ENCODE peak calls at places on chromosome 11, in four cellular contexts. E is Peyer's patch, F is ascending aorta, I is K562. B is an unnamed sample. For H3K9me3, the result is how much of the 10 kb centered on the place peaks cover.

GRCh38 chr11:119888119-119888518 is 159.1 kb upstream of the NECTIN1 start:
- DNase-seq in E (no peak), F (no peak), I (no peak), B (no peak)

GRCh38 chr11:61509058-61510029 is 795 bp downstream of the LRRC10B start:
- DNase-seq in E (no peak), F (peak), I (peak), B (no peak)

GRCh38 chr11:84022221-84022620 is 736.1 kb upstream of the CCDC90B start:
- DNase-seq in E (no peak), F (no peak), I (no peak), B (no peak)

GRCh38 chr11:17179972-17180371 is 27.8 kb downstream of the PIK3C2A start:
- DNase-seq in E (no peak), F (no peak), I (no peak), B (no peak)

GRCh38 chr11:76770642-76771445 is 12.3 kb upstream of the TSKU start:
- DNase-seq in E (no peak), F (peak), I (no peak), B (no peak)

GRCh38 chr11:66855574-66856495 is 1.0 kb upstream of the LRFN4 start:
- DNase-seq in E (peak), F (peak), I (peak), B (peak)

GRCh38 chr11:1050581-1051355 is 14.2 kb upstream of the MUC6 start:
- DNase-seq in E (peak), F (no peak), I (peak), B (peak)

GRCh38 chr11:128593281-128593680 is 5.9 kb upstream of the ETS1 start:
- DNase-seq in E (no peak), F (no peak), I (no peak), B (no peak)

GRCh38 chr11:128936546-128937275 is 6.0 kb downstream of the TP53AIP1 start:
- DNase-seq in E (no peak), F (no peak), I (no peak), B (no peak)

GRCh38 chr11:120569903-120570302 is 58.4 kb downstream of the GRIK4 start:
- DNase-seq in E (no peak), F (no peak), I (no peak), B (no peak)

GRCh38 chr11:3169235-3169951 is 4.3 kb upstream of the OSBPL5 start:
- DNase-seq in E (no peak), F (no peak), I (peak), B (peak)

GRCh38 chr11:110777765-110778164 is 65.5 kb upstream of the ARHGAP20 start:
- DNase-seq in E (no peak), F (peak), I (no peak), B (no peak)

GRCh38 chr11:9759519-9760179 is 95.8 kb downstream of the SWAP70 start:
- DNase-seq in E (peak), F (peak), I (peak), B (peak)

GRCh38 chr11:86176165-86176884 is 68.2 kb upstream of the EED start:
- DNase-seq in E (no peak), F (no peak), I (peak), B (no peak)

GRCh38 chr11:1598816-1599215 is 722 bp upstream of the KRTAP5-2 start:
- DNase-seq in E (no peak), F (no peak), I (no peak), B (no peak)

GRCh38 chr11:134609361-134610115 is 197.5 kb upstream of the B3GAT1 start:
- DNase-seq in E (no peak), F (no peak), I (no peak), B (no peak)

GRCh38 chr11:134610116-134610910 is 198.3 kb upstream of the B3GAT1 start:
- DNase-seq in E (no peak), F (no peak), I (no peak), B (no peak)

GRCh38 chr11:134604886-134605285 is 192.8 kb upstream of the B3GAT1 start:
- DNase-seq in E (no peak), F (no peak), I (no peak), B (no peak)

GRCh38 chr11:134606251-134606650 is 194.2 kb upstream of the B3GAT1 start:
- DNase-seq in E (no peak), F (no peak), I (no peak), B (no peak)

DNA sequence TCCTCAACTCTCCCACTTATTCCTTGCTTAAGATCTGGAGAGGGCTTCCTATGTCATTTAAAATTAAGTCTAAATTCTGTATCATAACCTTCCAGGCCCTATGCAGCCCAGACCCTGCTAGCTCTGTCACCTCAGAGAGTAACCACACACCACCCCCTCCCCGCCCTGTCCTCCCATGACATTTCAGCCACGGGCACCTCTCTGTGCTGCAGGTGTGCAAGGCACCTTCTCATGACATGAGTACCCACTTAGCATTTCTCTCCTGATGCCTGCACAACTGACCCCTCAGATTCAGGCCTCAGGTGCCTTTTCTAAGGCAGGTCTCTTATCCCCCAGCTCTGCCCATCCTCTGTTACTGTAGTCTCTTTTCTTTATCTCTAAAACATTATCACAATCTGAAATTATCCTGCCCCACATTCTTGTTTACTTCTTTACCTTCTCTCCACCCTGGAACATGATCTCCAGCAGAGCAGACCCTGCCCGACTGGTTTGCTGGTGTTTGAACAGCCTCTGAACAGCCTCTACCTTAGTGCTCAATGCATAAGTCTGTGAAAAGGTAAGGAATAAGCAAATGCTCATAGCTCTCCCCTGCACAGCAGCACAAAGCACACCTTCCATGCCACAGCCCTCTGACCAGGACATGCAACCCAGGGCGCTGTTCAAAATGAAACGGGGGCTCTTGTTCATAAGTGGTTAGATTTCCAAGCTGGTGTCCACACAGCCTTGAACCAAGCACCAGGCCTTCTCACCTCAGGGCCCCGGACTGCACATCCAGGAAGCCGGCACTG is 196.1 kb upstream of the B3GAT1 start:
- DNase-seq in E (no peak), F (no peak), I (no peak), B (no peak)
- H3K27ac ChIP-seq in E (no peak), F (no peak), I (no peak), B (no peak)

GRCh38 chr11:58866788-58867187 is 22.3 kb upstream of the GLYATL2 start:
- DNase-seq in E (no peak), F (no peak), I (no peak), B (no peak)
- H3K9me3 ChIP-seq in E (under half), F (under half), I (under half), B (under half)

DNA sequence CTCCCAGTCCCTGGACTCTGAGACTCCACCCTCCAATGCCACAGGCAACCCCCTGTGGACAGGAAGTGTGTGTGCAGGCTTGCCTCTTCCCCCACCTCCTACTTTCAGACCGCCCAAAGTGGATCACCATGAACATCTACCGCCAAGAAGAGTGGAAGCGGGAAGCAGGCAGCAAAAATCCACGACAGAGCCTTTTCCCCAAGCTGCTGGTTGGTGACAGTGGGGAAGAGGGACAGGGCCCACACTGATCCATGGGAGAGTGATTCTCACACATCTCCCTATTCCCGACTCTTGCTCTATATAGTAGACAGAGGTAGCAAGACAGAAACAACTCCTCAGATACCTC is 53.4 kb upstream of the SPATA19 start:
- DNase-seq in E (no peak), F (peak), I (no peak), B (peak)
- TF ChIP-seq CTCF in E (no peak), F (no peak), I (no peak), B (no peak)

DNA sequence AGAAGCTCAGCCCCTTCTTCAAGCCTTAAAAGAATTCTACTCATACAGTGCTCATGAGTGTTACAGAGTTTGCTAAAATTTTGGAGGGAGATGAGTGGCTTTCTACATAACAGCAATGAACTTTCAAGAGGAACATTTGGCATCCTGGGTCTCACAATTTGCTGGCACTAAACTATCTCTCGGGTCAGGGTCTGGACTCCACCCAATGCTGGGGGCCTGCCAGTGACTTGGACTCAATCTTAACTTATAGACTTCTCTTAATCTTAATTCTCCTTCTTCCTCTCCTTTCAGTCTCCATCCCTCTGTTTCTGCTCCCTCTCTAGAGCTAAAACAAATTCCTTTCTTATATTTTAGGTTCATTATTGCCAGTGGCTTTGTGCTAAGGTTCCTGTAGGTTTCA is 317.9 kb downstream of the TMEM135 start:
- DNase-seq in E (no peak), F (no peak), I (no peak), B (no peak)
- H3K27ac ChIP-seq in E (no peak), F (peak), I (no peak), B (no peak)